ENCODE peak calls at places on chromosomes 12 and 14, in seven cellular contexts. I is DMS153; H is AG09319; X is kidney epithelial cell; Y is CD8-positive, alpha-beta memory T cell; E is AG04450; U is bronchial epithelial cell. P is an unnamed sample.

GRCh38 chr12:121536929-121537813 is 43.7 kb downstream of the KDM2B start:
- DNase-seq in I (peak), H (peak), X (peak), Y (peak), E (peak), U (no peak), P (no peak)

GRCh38 chr14:37889087-37889486 is 293.7 kb downstream of the TTC6 start:
- DNase-seq in I (no peak), H (no peak), X (no peak), Y (no peak), E (no peak), U (no peak), P (no peak)

GRCh38 chr14:78967111-78967809 is 797.1 kb downstream of the NRXN3 start:
- DNase-seq in I (no peak), H (no peak), X (no peak), Y (no peak), E (no peak), U (no peak), P (no peak)

GRCh38 chr14:60589442-60589841 is 59.8 kb downstream of the SIX1 start:
- DNase-seq in I (no peak), H (no peak), X (no peak), Y (no peak), E (no peak), U (no peak), P (no peak)

GRCh38 chr12:89552376-89552775 is 26.5 kb upstream of the POC1B start:
- DNase-seq in I (no peak), H (no peak), X (no peak), Y (no peak), E (no peak), U (peak), P (no peak)

GRCh38 chr14:80787876-80788275 is 153.7 kb downstream of the CEP128 start:
- DNase-seq in I (no peak), H (no peak), X (no peak), Y (no peak), E (no peak), U (peak), P (no peak)

GRCh38 chr12:115452751-115453281 is 768.8 kb upstream of the TBX3 start:
- DNase-seq in I (no peak), H (no peak), X (no peak), Y (no peak), E (no peak), U (no peak), P (no peak)

GRCh38 chr12:68565391-68565903 is 45.3 kb upstream of the RAP1B start:
- DNase-seq in I (peak), H (peak), X (peak), Y (no peak), E (no peak), U (peak), P (peak)

GRCh38 chr12:105933671-105934665 is 204.8 kb downstream of the NUAK1 start:
- DNase-seq in I (no peak), H (peak), X (peak), Y (no peak), E (peak), U (peak), P (peak)

GRCh38 chr12:84738481-84738972 is 174.1 kb downstream of the SLC6A15 start:
- DNase-seq in I (no peak), H (no peak), X (peak), Y (no peak), E (peak), U (peak), P (peak)

GRCh38 chr12:53200458-53201169 is 6.4 kb downstream of the ITGB7 start:
- DNase-seq in I (no peak), H (no peak), X (no peak), Y (no peak), E (no peak), U (no peak), P (no peak)

GRCh38 chr12:118650586-118650960 is 274.2 kb downstream of the SUDS3 start:
- DNase-seq in I (no peak), H (no peak), X (no peak), Y (no peak), E (no peak), U (no peak), P (no peak)

GRCh38 chr12:124809878-124810277 is 53.8 kb downstream of the SCARB1 start:
- DNase-seq in I (no peak), H (no peak), X (no peak), Y (no peak), E (no peak), U (peak), P (no peak)

GRCh38 chr12:30925607-30926242 is 823 bp upstream of the TSPAN11 start:
- DNase-seq in I (no peak), H (no peak), X (no peak), Y (no peak), E (no peak), U (no peak), P (no peak)

GRCh38 chr12:80829767-80830166 is 108.0 kb downstream of the LIN7A start:
- DNase-seq in I (no peak), H (no peak), X (no peak), Y (no peak), E (no peak), U (no peak), P (no peak)

P was measured in HFF-Myc.